ENCODE peak calls at places on chromosome 12, in ten cellular contexts. One of them, this sample, is unnamed.

GRCh38 chr12:28253175-28253641 is 63.0 kb downstream of the CCDC91 start:
- DNase-seq in mucosa of descending colon: no peak
- DNase-seq in PC-9: no peak
- DNase-seq in breast epithelium: no peak
- DNase-seq in IMR-90: peak; percentile 43
- DNase-seq in sigmoid colon: no peak
- DNase-seq in adrenal gland: no peak
- DNase-seq in heart left ventricle: no peak
- DNase-seq in GM23338: no peak
- DNase-seq in Caco-2: no peak
- DNase-seq in this sample: no peak

GRCh38 chr12:101793401-101793800 is 37.4 kb downstream of the GNPTAB start:
- DNase-seq in mucosa of descending colon: no peak
- DNase-seq in PC-9: no peak
- DNase-seq in breast epithelium: no peak
- DNase-seq in IMR-90: peak; percentile 76
- DNase-seq in sigmoid colon: no peak
- DNase-seq in adrenal gland: no peak
- DNase-seq in heart left ventricle: no peak
- DNase-seq in GM23338: no peak
- DNase-seq in Caco-2: no peak
- DNase-seq in this sample: no peak

GRCh38 chr12:1929241-1929984 is 11.0 kb upstream of the CACNA2D4 start:
- DNase-seq in mucosa of descending colon: no peak
- DNase-seq in PC-9: no peak
- DNase-seq in breast epithelium: no peak
- DNase-seq in IMR-90: no peak
- DNase-seq in sigmoid colon: no peak
- DNase-seq in adrenal gland: no peak
- DNase-seq in heart left ventricle: no peak
- DNase-seq in GM23338: no peak
- DNase-seq in Caco-2: peak; percentile 31
- DNase-seq in this sample: peak; percentile 58

GRCh38 chr12:50639721-50640120 is 124.2 kb upstream of the ATF1 start:
- DNase-seq in mucosa of descending colon: no peak
- DNase-seq in PC-9: no peak
- DNase-seq in breast epithelium: no peak
- DNase-seq in IMR-90: no peak
- DNase-seq in sigmoid colon: no peak
- DNase-seq in adrenal gland: no peak
- DNase-seq in heart left ventricle: no peak
- DNase-seq in GM23338: no peak
- DNase-seq in Caco-2: no peak
- DNase-seq in this sample: no peak

GRCh38 chr12:10153271-10154144 is 18.4 kb downstream of the OLR1 start:
- DNase-seq in mucosa of descending colon: peak; percentile 74
- DNase-seq in PC-9: peak; percentile 48
- DNase-seq in breast epithelium: peak; percentile 47
- DNase-seq in IMR-90: peak; percentile 63
- DNase-seq in sigmoid colon: peak; percentile 88
- DNase-seq in adrenal gland: peak; percentile 80
- DNase-seq in heart left ventricle: peak; percentile 66
- DNase-seq in GM23338: peak; percentile 86
- DNase-seq in Caco-2: peak; percentile 78
- DNase-seq in this sample: peak; percentile 91

GRCh38 chr12:131194166-131194565 is 240.5 kb downstream of the ADGRD1 start:
- DNase-seq in mucosa of descending colon: no peak
- DNase-seq in PC-9: no peak
- DNase-seq in breast epithelium: no peak
- DNase-seq in IMR-90: no peak
- DNase-seq in sigmoid colon: no peak
- DNase-seq in adrenal gland: no peak
- DNase-seq in heart left ventricle: no peak
- DNase-seq in GM23338: no peak
- DNase-seq in Caco-2: peak; percentile 47
- DNase-seq in this sample: no peak

GRCh38 chr12:76878045-76878898 is 547 bp downstream of the CSRP2 start:
- DNase-seq in mucosa of descending colon: peak; percentile 24
- DNase-seq in PC-9: no peak
- DNase-seq in breast epithelium: peak; percentile 55
- DNase-seq in IMR-90: no peak
- DNase-seq in sigmoid colon: no peak
- DNase-seq in adrenal gland: peak; percentile 15
- DNase-seq in heart left ventricle: no peak
- DNase-seq in GM23338: peak; percentile 90
- DNase-seq in Caco-2: peak; percentile 58
- DNase-seq in this sample: no peak

GRCh38 chr12:14833952-14834351 is 9.4 kb downstream of the ART4 start:
- DNase-seq in mucosa of descending colon: no peak
- DNase-seq in PC-9: no peak
- DNase-seq in breast epithelium: no peak
- DNase-seq in IMR-90: peak; percentile 29
- DNase-seq in sigmoid colon: no peak
- DNase-seq in adrenal gland: no peak
- DNase-seq in heart left ventricle: no peak
- DNase-seq in GM23338: no peak
- DNase-seq in Caco-2: no peak
- DNase-seq in this sample: no peak

GRCh38 chr12:119115296-119115905 is 63.3 kb upstream of the HSPB8 start:
- DNase-seq in mucosa of descending colon: no peak
- DNase-seq in PC-9: no peak
- DNase-seq in breast epithelium: no peak
- DNase-seq in IMR-90: peak; percentile 31
- DNase-seq in sigmoid colon: no peak
- DNase-seq in adrenal gland: peak; percentile 22
- DNase-seq in heart left ventricle: peak; percentile 35
- DNase-seq in GM23338: peak; percentile 84
- DNase-seq in Caco-2: no peak
- DNase-seq in this sample: no peak

GRCh38 chr12:26264215-26264838 is 69.0 kb downstream of the SSPN start:
- DNase-seq in mucosa of descending colon: no peak
- DNase-seq in PC-9: no peak
- DNase-seq in breast epithelium: peak; percentile 51
- DNase-seq in IMR-90: no peak
- DNase-seq in sigmoid colon: no peak
- DNase-seq in adrenal gland: no peak
- DNase-seq in heart left ventricle: no peak
- DNase-seq in GM23338: no peak
- DNase-seq in Caco-2: no peak
- DNase-seq in this sample: no peak

GRCh38 chr12:111034148-111034910 is 114.0 kb upstream of the MYL2 start:
- DNase-seq in mucosa of descending colon: no peak
- DNase-seq in PC-9: no peak
- DNase-seq in breast epithelium: no peak
- DNase-seq in IMR-90: no peak
- DNase-seq in sigmoid colon: no peak
- DNase-seq in adrenal gland: no peak
- DNase-seq in heart left ventricle: no peak
- DNase-seq in GM23338: peak; percentile 72
- DNase-seq in Caco-2: no peak
- DNase-seq in this sample: peak; percentile 45

GRCh38 chr12:112782921-112783320 is 8.6 kb upstream of the RPH3A start:
- DNase-seq in mucosa of descending colon: no peak
- DNase-seq in PC-9: no peak
- DNase-seq in breast epithelium: no peak
- DNase-seq in IMR-90: no peak
- DNase-seq in sigmoid colon: no peak
- DNase-seq in adrenal gland: no peak
- DNase-seq in heart left ventricle: no peak
- DNase-seq in GM23338: no peak
- DNase-seq in Caco-2: no peak
- DNase-seq in this sample: no peak

GRCh38 chr12:112792306-112792705 is 758 bp downstream of the RPH3A start:
- DNase-seq in mucosa of descending colon: no peak
- DNase-seq in PC-9: no peak
- DNase-seq in breast epithelium: no peak
- DNase-seq in IMR-90: no peak
- DNase-seq in sigmoid colon: no peak
- DNase-seq in adrenal gland: no peak
- DNase-seq in heart left ventricle: no peak
- DNase-seq in GM23338: no peak
- DNase-seq in Caco-2: no peak
- DNase-seq in this sample: no peak

GRCh38 chr12:112792743-112793142 is 1.2 kb downstream of the RPH3A start:
- DNase-seq in mucosa of descending colon: no peak
- DNase-seq in PC-9: no peak
- DNase-seq in breast epithelium: no peak
- DNase-seq in IMR-90: no peak
- DNase-seq in sigmoid colon: no peak
- DNase-seq in adrenal gland: no peak
- DNase-seq in heart left ventricle: no peak
- DNase-seq in GM23338: no peak
- DNase-seq in Caco-2: no peak
- DNase-seq in this sample: no peak

GRCh38 chr12:112782250-112782649 is 9.3 kb upstream of the RPH3A start:
- DNase-seq in mucosa of descending colon: no peak
- DNase-seq in PC-9: no peak
- DNase-seq in breast epithelium: no peak
- DNase-seq in IMR-90: no peak
- DNase-seq in sigmoid colon: no peak
- DNase-seq in adrenal gland: no peak
- DNase-seq in heart left ventricle: no peak
- DNase-seq in GM23338: no peak
- DNase-seq in Caco-2: no peak
- DNase-seq in this sample: no peak

DNA sequence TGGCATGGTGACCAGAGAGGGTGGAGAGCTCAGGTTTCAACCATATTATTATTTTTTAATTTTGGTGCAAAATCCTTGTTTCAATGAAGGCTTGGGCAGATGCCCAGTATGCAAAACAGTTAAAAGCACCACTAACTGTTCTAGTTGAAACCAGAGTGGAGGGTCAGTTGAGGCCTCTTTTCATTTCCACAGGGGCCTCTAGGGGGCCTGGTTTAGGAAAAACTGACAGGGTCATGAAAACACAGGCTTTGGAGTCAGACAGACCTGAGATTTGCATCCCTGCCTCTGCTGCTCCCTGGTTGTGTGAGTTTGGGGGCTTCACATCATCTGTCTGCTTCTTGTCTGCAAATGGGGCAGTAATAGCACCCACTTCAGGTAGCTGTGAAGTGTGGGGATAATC is 3.3 kb upstream of the RPH3A start:
- DNase-seq in mucosa of descending colon: no peak
- DNase-seq in PC-9: no peak
- DNase-seq in breast epithelium: no peak
- DNase-seq in IMR-90: no peak
- DNase-seq in sigmoid colon: no peak
- DNase-seq in adrenal gland: no peak
- DNase-seq in heart left ventricle: no peak
- DNase-seq in GM23338: peak; percentile 68
- DNase-seq in Caco-2: no peak
- DNase-seq in this sample: no peak
- TF ChIP-seq CTCF in mucosa of descending colon: no peak
- TF ChIP-seq CTCF in PC-9: no peak
- TF ChIP-seq CTCF in breast epithelium: no peak
- TF ChIP-seq CTCF in IMR-90: no peak
- TF ChIP-seq CTCF in sigmoid colon: no peak
- TF ChIP-seq CTCF in adrenal gland: no peak
- TF ChIP-seq CTCF in heart left ventricle: no peak
- TF ChIP-seq CTCF in GM23338: peak; percentile 48
- TF ChIP-seq CTCF in Caco-2: peak; percentile 14
- TF ChIP-seq CTCF in this sample: no peak

DNA sequence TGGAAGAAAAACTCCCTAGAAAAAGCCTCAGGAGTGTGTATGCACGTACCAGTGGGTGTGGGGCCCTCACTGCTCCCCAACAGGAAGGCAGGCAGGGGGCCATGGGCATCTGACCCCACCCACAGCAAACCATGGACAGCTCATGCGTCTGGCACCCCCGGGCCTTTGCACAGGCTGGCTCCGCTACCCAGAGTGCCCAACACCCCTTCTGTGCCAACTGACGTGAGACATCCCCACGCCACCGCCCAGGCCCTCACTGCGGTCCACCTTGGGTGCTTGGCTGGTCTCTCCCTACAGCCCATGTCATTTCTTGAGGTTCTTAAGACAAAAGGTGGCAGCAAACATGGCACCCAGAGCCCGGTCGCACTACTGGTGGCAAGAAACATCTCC is 91.4 kb downstream of the NCOR2 start:
- DNase-seq in mucosa of descending colon: no peak
- DNase-seq in PC-9: no peak
- DNase-seq in breast epithelium: no peak
- DNase-seq in IMR-90: no peak
- DNase-seq in sigmoid colon: no peak
- DNase-seq in adrenal gland: no peak
- DNase-seq in heart left ventricle: no peak
- DNase-seq in GM23338: no peak
- DNase-seq in Caco-2: no peak
- DNase-seq in this sample: no peak
- H3K36me3 ChIP-seq in mucosa of descending colon: no peaks in the 10 kb centered on the region
- H3K36me3 ChIP-seq in PC-9: peaks cover 49% of the 10 kb centered on the region
- H3K36me3 ChIP-seq in breast epithelium: peaks cover 7% of the 10 kb centered on the region
- H3K36me3 ChIP-seq in IMR-90: peaks cover 60% of the 10 kb centered on the region
- H3K36me3 ChIP-seq in sigmoid colon: peaks cover 29% of the 10 kb centered on the region
- H3K36me3 ChIP-seq in adrenal gland: peaks cover 39% of the 10 kb centered on the region
- H3K36me3 ChIP-seq in heart left ventricle: peaks cover 18% of the 10 kb centered on the region
- H3K36me3 ChIP-seq in GM23338: peaks cover 19% of the 10 kb centered on the region
- H3K36me3 ChIP-seq in Caco-2: peaks cover 7% of the 10 kb centered on the region
- H3K36me3 ChIP-seq in this sample: no peaks in the 10 kb centered on the region

GRCh38 chr12:115983226-115983798 is 294.2 kb downstream of the MED13L start:
- DNase-seq in mucosa of descending colon: no peak
- DNase-seq in PC-9: no peak
- DNase-seq in breast epithelium: no peak
- DNase-seq in IMR-90: no peak
- DNase-seq in sigmoid colon: no peak
- DNase-seq in adrenal gland: no peak
- DNase-seq in heart left ventricle: no peak
- DNase-seq in GM23338: peak; percentile 79
- DNase-seq in Caco-2: no peak
- DNase-seq in this sample: no peak
- TF ChIP-seq CTCF in mucosa of descending colon: no peak
- TF ChIP-seq CTCF in PC-9: peak; percentile 54
- TF ChIP-seq CTCF in breast epithelium: no peak
- TF ChIP-seq CTCF in IMR-90: peak; percentile 25
- TF ChIP-seq CTCF in sigmoid colon: peak; percentile 22
- TF ChIP-seq CTCF in adrenal gland: no peak
- TF ChIP-seq CTCF in heart left ventricle: peak; percentile 27
- TF ChIP-seq CTCF in GM23338: peak; percentile 83
- TF ChIP-seq CTCF in Caco-2: peak; percentile 38
- TF ChIP-seq CTCF in this sample: no peak

GRCh38 chr12:105285378-105285777 is 45.1 kb upstream of the C12orf75 start:
- DNase-seq in mucosa of descending colon: no peak
- DNase-seq in PC-9: no peak
- DNase-seq in breast epithelium: no peak
- DNase-seq in IMR-90: no peak
- DNase-seq in sigmoid colon: no peak
- DNase-seq in adrenal gland: no peak
- DNase-seq in heart left ventricle: no peak
- DNase-seq in GM23338: no peak
- DNase-seq in Caco-2: no peak
- DNase-seq in this sample: no peak
- H3K36me3 ChIP-seq in mucosa of descending colon: no peaks in the 10 kb centered on the region
- H3K36me3 ChIP-seq in PC-9: no peaks in the 10 kb centered on the region
- H3K36me3 ChIP-seq in breast epithelium: peaks cover 4% of the 10 kb centered on the region
- H3K36me3 ChIP-seq in IMR-90: no peaks in the 10 kb centered on the region
- H3K36me3 ChIP-seq in sigmoid colon: no peaks in the 10 kb centered on the region
- H3K36me3 ChIP-seq in adrenal gland: no peaks in the 10 kb centered on the region
- H3K36me3 ChIP-seq in heart left ventricle: no peaks in the 10 kb centered on the region
- H3K36me3 ChIP-seq in GM23338: no peaks in the 10 kb centered on the region
- H3K36me3 ChIP-seq in Caco-2: no peaks in the 10 kb centered on the region
- H3K36me3 ChIP-seq in this sample: no peaks in the 10 kb centered on the region

GRCh38 chr12:57546438-57547365 is at the start of gene DCTN2:
- DNase-seq in mucosa of descending colon: peak; percentile 95
- DNase-seq in PC-9: peak; percentile 89
- DNase-seq in breast epithelium: peak; percentile 97
- DNase-seq in IMR-90: peak; percentile 96
- DNase-seq in sigmoid colon: peak; percentile 99
- DNase-seq in adrenal gland: peak; percentile 98
- DNase-seq in heart left ventricle: peak; percentile 97
- DNase-seq in GM23338: peak; percentile 99
- DNase-seq in Caco-2: peak; percentile 97
- DNase-seq in this sample: peak; percentile 97
- TF ChIP-seq CTCF in mucosa of descending colon: no peak
- TF ChIP-seq CTCF in PC-9: no peak
- TF ChIP-seq CTCF in breast epithelium: no peak
- TF ChIP-seq CTCF in IMR-90: no peak
- TF ChIP-seq CTCF in sigmoid colon: no peak
- TF ChIP-seq CTCF in adrenal gland: no peak
- TF ChIP-seq CTCF in heart left ventricle: peak; percentile 5
- TF ChIP-seq CTCF in GM23338: no peak
- TF ChIP-seq CTCF in Caco-2: peak; percentile 7
- TF ChIP-seq CTCF in this sample: peak; percentile 32

This sample was measured in spleen.